ENCODE peak calls at places on chromosomes 3 and 15, in six cellular contexts. One of them, this sample, is unnamed.

GRCh38 chr3:8223766-8224165 is 277.9 kb upstream of the LMCD1 start:
- DNase-seq in GM12878: no peak
- DNase-seq in endothelial cell of umbilical vein: no peak
- DNase-seq in A549: no peak
- DNase-seq in HepG2: no peak
- DNase-seq in K562: no peak
- DNase-seq in this sample: no peak

GRCh38 chr3:126352476-126353454 is 4.4 kb downstream of the KLF15 start:
- DNase-seq in HepG2: peak; percentile 67
- DNase-seq in K562: no peak
- DNase-seq in A549: no peak
- DNase-seq in endothelial cell of umbilical vein: no peak
- DNase-seq in GM12878: no peak
- DNase-seq in this sample: peak; percentile 32

GRCh38 chr3:155026999-155027591 is 53.0 kb upstream of the MME start:
- DNase-seq in endothelial cell of umbilical vein: peak; percentile 61
- DNase-seq in GM12878: no peak
- DNase-seq in HepG2: no peak
- DNase-seq in A549: no peak
- DNase-seq in K562: no peak
- DNase-seq in this sample: peak; percentile 2

GRCh38 chr3:49661281-49661680 is 12.9 kb upstream of the APEH start:
- DNase-seq in GM12878: no peak
- DNase-seq in A549: no peak
- DNase-seq in K562: peak; percentile 31
- DNase-seq in HepG2: no peak
- DNase-seq in endothelial cell of umbilical vein: no peak
- DNase-seq in this sample: no peak

GRCh38 chr15:57356636-57357035 is 19.7 kb upstream of the CGNL1 start:
- DNase-seq in K562: no peak
- DNase-seq in HepG2: peak; percentile 38
- DNase-seq in GM12878: no peak
- DNase-seq in A549: no peak
- DNase-seq in endothelial cell of umbilical vein: peak; percentile 22
- DNase-seq in this sample: no peak

GRCh38 chr3:94098487-94098886 is 35.6 kb downstream of the NSUN3 start:
- DNase-seq in K562: no peak
- DNase-seq in GM12878: no peak
- DNase-seq in endothelial cell of umbilical vein: peak; percentile 5
- DNase-seq in HepG2: no peak
- DNase-seq in A549: no peak
- DNase-seq in this sample: peak; percentile 80

GRCh38 chr3:190345027-190345821 is 23.0 kb upstream of the CLDN1 start:
- DNase-seq in GM12878: no peak
- DNase-seq in K562: no peak
- DNase-seq in A549: no peak
- DNase-seq in endothelial cell of umbilical vein: peak; percentile 75
- DNase-seq in HepG2: peak; percentile 98
- DNase-seq in this sample: no peak

GRCh38 chr3:49841126-49841525 is 15.2 kb downstream of the TRAIP start:
- DNase-seq in HepG2: no peak
- DNase-seq in K562: peak; percentile 37
- DNase-seq in GM12878: no peak
- DNase-seq in endothelial cell of umbilical vein: peak; percentile 61
- DNase-seq in A549: no peak
- DNase-seq in this sample: peak; percentile 66

GRCh38 chr3:24830230-24831152 is 335.8 kb upstream of the THRB start:
- DNase-seq in K562: no peak
- DNase-seq in GM12878: no peak
- DNase-seq in endothelial cell of umbilical vein: no peak
- DNase-seq in A549: no peak
- DNase-seq in HepG2: no peak
- DNase-seq in this sample: no peak

GRCh38 chr3:100810671-100811070 is 101.4 kb downstream of the TFG start:
- DNase-seq in endothelial cell of umbilical vein: no peak
- DNase-seq in A549: no peak
- DNase-seq in K562: no peak
- DNase-seq in HepG2: no peak
- DNase-seq in GM12878: no peak
- DNase-seq in this sample: no peak

GRCh38 chr3:101925564-101925963 is 76.2 kb downstream of the NFKBIZ start:
- DNase-seq in GM12878: no peak
- DNase-seq in A549: no peak
- DNase-seq in HepG2: no peak
- DNase-seq in K562: no peak
- DNase-seq in endothelial cell of umbilical vein: peak; percentile 22
- DNase-seq in this sample: no peak

GRCh38 chr15:69092159-69092558 is 68.3 kb upstream of the GLCE start:
- DNase-seq in GM12878: no peak
- DNase-seq in HepG2: peak; percentile 18
- DNase-seq in endothelial cell of umbilical vein: peak; percentile 77
- DNase-seq in A549: peak; percentile 52
- DNase-seq in K562: no peak
- DNase-seq in this sample: no peak

GRCh38 chr15:89399390-89400120 is 64.9 kb upstream of the POLG start:
- DNase-seq in endothelial cell of umbilical vein: no peak
- DNase-seq in HepG2: no peak
- DNase-seq in K562: peak; percentile 89
- DNase-seq in GM12878: no peak
- DNase-seq in A549: peak; percentile 90
- DNase-seq in this sample: no peak

GRCh38 chr15:98431171-98431570 is 217.2 kb upstream of the IGF1R start:
- DNase-seq in endothelial cell of umbilical vein: no peak
- DNase-seq in K562: no peak
- DNase-seq in GM12878: no peak
- DNase-seq in A549: no peak
- DNase-seq in HepG2: no peak
- DNase-seq in this sample: no peak

GRCh38 chr15:98433856-98434255 is 214.5 kb upstream of the IGF1R start:
- DNase-seq in A549: no peak
- DNase-seq in endothelial cell of umbilical vein: no peak
- DNase-seq in K562: no peak
- DNase-seq in HepG2: no peak
- DNase-seq in GM12878: no peak
- DNase-seq in this sample: no peak

GRCh38 chr15:98433302-98433701 is 215.0 kb upstream of the IGF1R start:
- DNase-seq in A549: no peak
- DNase-seq in K562: no peak
- DNase-seq in HepG2: no peak
- DNase-seq in endothelial cell of umbilical vein: no peak
- DNase-seq in GM12878: no peak
- DNase-seq in this sample: no peak

GRCh38 chr15:98425173-98425572 is 223.2 kb upstream of the IGF1R start:
- DNase-seq in endothelial cell of umbilical vein: no peak
- DNase-seq in GM12878: no peak
- DNase-seq in HepG2: no peak
- DNase-seq in K562: no peak
- DNase-seq in A549: no peak
- DNase-seq in this sample: no peak

DNA sequence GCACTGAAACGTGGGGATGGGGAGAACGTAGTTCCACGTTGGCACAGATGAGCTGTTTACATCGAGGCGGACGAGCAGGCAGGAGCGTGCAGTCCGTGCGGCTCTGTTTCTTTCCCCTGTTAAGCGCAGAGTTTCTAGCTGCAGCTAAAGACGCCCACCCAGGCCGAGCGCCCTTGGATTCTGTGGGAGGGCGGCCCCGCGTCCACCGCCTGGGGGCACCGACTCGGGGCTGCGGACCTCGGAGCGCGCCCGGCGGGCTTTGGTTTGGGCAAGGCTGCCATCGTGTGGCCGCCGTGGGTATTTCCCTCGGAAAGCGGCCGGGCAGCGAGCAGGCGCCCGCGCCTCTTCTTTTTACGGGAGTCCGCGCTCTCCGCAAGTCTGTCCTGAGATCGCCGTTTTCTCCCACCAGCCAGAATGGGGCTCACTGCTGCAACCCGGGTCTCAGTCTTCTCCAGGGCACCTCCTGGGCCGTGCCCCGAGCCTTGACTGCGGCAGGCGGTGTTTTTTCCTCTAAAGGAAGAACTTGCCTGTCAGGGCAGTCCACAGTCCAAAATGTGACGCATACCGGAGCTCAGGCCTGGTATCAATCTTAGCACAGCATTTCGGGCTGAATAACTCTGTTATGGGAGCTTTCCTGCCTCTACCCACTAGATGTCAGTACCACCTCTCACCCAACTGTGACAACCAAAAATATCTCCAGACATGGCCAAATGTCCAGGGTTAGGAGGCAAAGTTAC is 219.9 kb upstream of the IGF1R start:
- DNase-seq in K562: peak; percentile 81
- DNase-seq in endothelial cell of umbilical vein: peak; percentile 60
- DNase-seq in A549: peak; percentile 85
- DNase-seq in HepG2: peak; percentile 57
- DNase-seq in GM12878: no peak
- DNase-seq in this sample: peak; percentile 72
- TF ChIP-seq MYC in K562: no peak
- TF ChIP-seq MYC in endothelial cell of umbilical vein: no peak
- TF ChIP-seq MYC in A549: no peak
- TF ChIP-seq MYC in HepG2: no peak
- TF ChIP-seq MYC in GM12878: no peak
- TF ChIP-seq MYC in this sample: no peak

DNA sequence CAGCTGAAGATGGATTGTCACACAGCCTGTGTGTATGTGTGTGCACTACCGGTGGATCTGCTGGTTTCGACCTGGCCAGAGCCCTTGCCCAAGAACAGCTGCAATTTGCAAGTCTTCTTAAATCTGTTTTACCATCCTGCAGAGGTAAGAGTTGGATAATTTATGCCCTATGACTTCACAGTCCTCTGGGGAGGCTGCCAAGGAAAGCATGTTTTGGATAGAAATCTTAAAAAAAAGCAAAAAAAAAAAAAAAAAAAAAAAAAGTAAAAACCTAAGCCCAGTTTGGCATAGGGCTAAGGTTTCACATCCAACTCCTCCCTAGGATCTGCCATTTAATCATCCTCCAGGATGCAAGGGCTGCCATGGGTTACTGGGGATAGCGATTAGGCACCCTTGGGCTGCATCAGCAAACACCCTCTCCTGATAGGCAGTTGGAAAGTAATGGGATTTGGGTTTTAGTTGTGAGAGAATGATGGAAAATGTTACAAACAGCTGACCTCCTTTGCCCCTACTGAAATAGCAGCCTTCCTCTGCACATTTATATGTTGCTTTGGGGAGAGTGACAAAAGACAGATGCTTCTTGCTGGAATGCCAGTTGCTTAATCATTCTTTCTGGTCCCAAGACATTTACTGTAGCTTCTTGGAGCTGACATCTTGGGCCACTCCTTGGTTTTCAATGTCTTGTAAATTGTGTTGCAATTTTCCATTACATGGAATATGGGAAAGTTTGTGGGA is 35.3 kb downstream of the CD200R1L start:
- DNase-seq in K562: no peak
- DNase-seq in HepG2: no peak
- DNase-seq in GM12878: no peak
- DNase-seq in endothelial cell of umbilical vein: peak; percentile 57
- DNase-seq in A549: no peak
- DNase-seq in this sample: peak; percentile 18
- TF ChIP-seq MYC in K562: no peak
- TF ChIP-seq MYC in HepG2: no peak
- TF ChIP-seq MYC in GM12878: no peak
- TF ChIP-seq MYC in endothelial cell of umbilical vein: no peak
- TF ChIP-seq MYC in A549: no peak
- TF ChIP-seq MYC in this sample: no peak

DNA sequence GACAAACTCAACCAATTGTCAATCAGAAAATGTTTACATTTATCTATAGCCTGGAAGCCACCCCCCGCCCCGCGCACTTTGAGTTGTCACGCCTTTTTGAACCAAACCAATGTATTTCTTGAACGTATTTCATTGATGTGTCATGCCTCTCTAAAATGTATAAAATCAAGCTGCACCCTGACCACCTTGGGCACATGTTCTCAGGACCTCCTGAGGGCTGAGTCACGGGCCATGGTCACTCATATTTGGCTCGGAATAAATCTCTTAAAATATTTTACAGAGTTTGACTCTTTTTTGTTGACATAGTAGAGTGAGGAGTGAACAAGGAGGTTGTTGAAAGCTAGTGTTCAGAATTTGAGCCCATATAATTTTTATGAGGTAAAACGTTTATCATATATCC is 6.5 kb downstream of the MCTP2 start:
- DNase-seq in GM12878: no peak
- DNase-seq in K562: no peak
- DNase-seq in endothelial cell of umbilical vein: no peak
- DNase-seq in HepG2: no peak
- DNase-seq in A549: no peak
- DNase-seq in this sample: no peak
- TF ChIP-seq MYC in GM12878: no peak
- TF ChIP-seq MYC in K562: no peak
- TF ChIP-seq MYC in endothelial cell of umbilical vein: no peak
- TF ChIP-seq MYC in HepG2: no peak
- TF ChIP-seq MYC in A549: no peak
- TF ChIP-seq MYC in this sample: no peak

GRCh38 chr3:66593978-66594377 is 93.2 kb upstream of the LRIG1 start:
- DNase-seq in K562: no peak
- DNase-seq in GM12878: no peak
- DNase-seq in HepG2: peak; percentile 74
- DNase-seq in endothelial cell of umbilical vein: no peak
- DNase-seq in A549: peak; percentile 21
- DNase-seq in this sample: no peak

GRCh38 chr3:66597316-66597863 is 96.6 kb upstream of the LRIG1 start:
- DNase-seq in HepG2: no peak
- DNase-seq in A549: no peak
- DNase-seq in GM12878: no peak
- DNase-seq in endothelial cell of umbilical vein: no peak
- DNase-seq in K562: no peak
- DNase-seq in this sample: no peak

GRCh38 chr3:66602237-66602636 is 101.4 kb upstream of the LRIG1 start:
- DNase-seq in GM12878: no peak
- DNase-seq in A549: no peak
- DNase-seq in endothelial cell of umbilical vein: no peak
- DNase-seq in HepG2: no peak
- DNase-seq in K562: no peak
- DNase-seq in this sample: no peak

GRCh38 chr3:66602691-66603090 is 101.9 kb upstream of the LRIG1 start:
- DNase-seq in GM12878: no peak
- DNase-seq in HepG2: no peak
- DNase-seq in A549: no peak
- DNase-seq in K562: no peak
- DNase-seq in endothelial cell of umbilical vein: no peak
- DNase-seq in this sample: no peak

DNA sequence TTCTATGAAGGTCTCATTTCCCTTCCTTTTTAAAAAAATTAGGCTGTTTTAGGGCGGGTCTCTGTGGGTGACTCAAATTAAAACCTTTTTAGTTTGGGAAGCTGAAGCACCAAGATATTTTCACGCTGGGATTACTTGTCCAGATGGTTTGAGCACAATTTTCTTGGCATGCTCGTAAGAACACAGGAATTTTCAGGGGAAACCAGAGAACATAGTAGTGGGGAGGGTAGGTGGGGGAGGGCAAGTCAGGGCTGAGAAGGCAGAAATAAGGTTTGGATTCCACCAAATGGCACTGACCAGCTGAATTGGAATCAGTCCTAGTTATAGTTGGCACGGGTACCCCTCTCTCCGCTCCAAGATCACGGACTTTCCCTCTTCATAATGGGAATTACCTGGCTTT is 97.3 kb upstream of the LRIG1 start:
- DNase-seq in HepG2: no peak
- DNase-seq in K562: no peak
- DNase-seq in endothelial cell of umbilical vein: no peak
- DNase-seq in A549: no peak
- DNase-seq in GM12878: no peak
- DNase-seq in this sample: no peak
- TF ChIP-seq MYC in HepG2: no peak
- TF ChIP-seq MYC in K562: no peak
- TF ChIP-seq MYC in endothelial cell of umbilical vein: no peak
- TF ChIP-seq MYC in A549: no peak
- TF ChIP-seq MYC in GM12878: no peak
- TF ChIP-seq MYC in this sample: no peak

This sample was measured in NB4.